ENCODE peak calls at places on chromosomes 11 and 22, in five cellular contexts. One of them, this sample, is unnamed.
A peak's percentile ranks its signal among the peaks of the same experiment; 100 is the strongest.

GRCh38 chr11:86288776-86289507 is 13.1 kb upstream of the HIKESHI start:
- DNase-seq in HuH-7: no peak
- DNase-seq in sigmoid colon: no peak
- DNase-seq in activated gamma-delta T cell: no peak
- DNase-seq in skeletal muscle cell: no peak
- DNase-seq in this sample: no peak

GRCh38 chr11:74321487-74322188 is 10.2 kb upstream of the P4HA3 start:
- DNase-seq in HuH-7: peak; percentile 31
- DNase-seq in sigmoid colon: no peak
- DNase-seq in activated gamma-delta T cell: no peak
- DNase-seq in skeletal muscle cell: no peak
- DNase-seq in this sample: no peak

GRCh38 chr11:44708063-44708462 is 18.7 kb upstream of the TSPAN18 start:
- DNase-seq in HuH-7: no peak
- DNase-seq in sigmoid colon: no peak
- DNase-seq in activated gamma-delta T cell: no peak
- DNase-seq in skeletal muscle cell: no peak
- DNase-seq in this sample: no peak

GRCh38 chr11:128116447-128117240 is 470.7 kb downstream of the ETS1 start:
- DNase-seq in HuH-7: no peak
- DNase-seq in sigmoid colon: no peak
- DNase-seq in activated gamma-delta T cell: no peak
- DNase-seq in skeletal muscle cell: peak; percentile 29
- DNase-seq in this sample: no peak

GRCh38 chr22:29343313-29343805 is 27.9 kb upstream of the RASL10A start:
- DNase-seq in HuH-7: no peak
- DNase-seq in sigmoid colon: peak; percentile 78
- DNase-seq in activated gamma-delta T cell: no peak
- DNase-seq in skeletal muscle cell: no peak
- DNase-seq in this sample: peak; percentile 85

GRCh38 chr11:36412781-36413383 is 97.2 kb downstream of the TRAF6 start:
- DNase-seq in HuH-7: no peak
- DNase-seq in sigmoid colon: no peak
- DNase-seq in activated gamma-delta T cell: no peak
- DNase-seq in skeletal muscle cell: peak; percentile 26
- DNase-seq in this sample: no peak

GRCh38 chr11:6362185-6362867 is 27.9 kb upstream of the SMPD1 start:
- DNase-seq in HuH-7: no peak
- DNase-seq in sigmoid colon: no peak
- DNase-seq in activated gamma-delta T cell: no peak
- DNase-seq in skeletal muscle cell: no peak
- DNase-seq in this sample: peak; percentile 66

GRCh38 chr11:13126430-13126829 is 117.3 kb downstream of the RASSF10 start:
- DNase-seq in HuH-7: no peak
- DNase-seq in sigmoid colon: no peak
- DNase-seq in activated gamma-delta T cell: no peak
- DNase-seq in skeletal muscle cell: peak; percentile 69
- DNase-seq in this sample: no peak

GRCh38 chr11:117597083-117597482 is 199.9 kb downstream of the DSCAML1 start:
- DNase-seq in HuH-7: peak; percentile 41
- DNase-seq in sigmoid colon: peak; percentile 26
- DNase-seq in activated gamma-delta T cell: no peak
- DNase-seq in skeletal muscle cell: no peak
- DNase-seq in this sample: peak; percentile 75

GRCh38 chr22:50630376-50630775 is 2.4 kb upstream of the ARSA start:
- DNase-seq in HuH-7: no peak
- DNase-seq in sigmoid colon: no peak
- DNase-seq in activated gamma-delta T cell: no peak
- DNase-seq in skeletal muscle cell: no peak
- DNase-seq in this sample: no peak

GRCh38 chr11:125481531-125481930 is 14.5 kb downstream of the FEZ1 start:
- DNase-seq in HuH-7: no peak
- DNase-seq in sigmoid colon: no peak
- DNase-seq in activated gamma-delta T cell: no peak
- DNase-seq in skeletal muscle cell: no peak
- DNase-seq in this sample: no peak

GRCh38 chr11:217704-218103 is 10.2 kb downstream of the RIC8A start:
- DNase-seq in HuH-7: no peak
- DNase-seq in sigmoid colon: peak; percentile 20
- DNase-seq in activated gamma-delta T cell: no peak
- DNase-seq in skeletal muscle cell: no peak
- DNase-seq in this sample: no peak

GRCh38 chr11:102172127-102172848 is 62.0 kb downstream of the YAP1 start:
- DNase-seq in HuH-7: no peak
- DNase-seq in sigmoid colon: no peak
- DNase-seq in activated gamma-delta T cell: no peak
- DNase-seq in skeletal muscle cell: no peak
- DNase-seq in this sample: no peak

GRCh38 chr11:38169286-38169685 is 1571.2 kb upstream of the RAG2 start:
- DNase-seq in HuH-7: no peak
- DNase-seq in sigmoid colon: no peak
- DNase-seq in activated gamma-delta T cell: no peak
- DNase-seq in skeletal muscle cell: peak; percentile 2
- DNase-seq in this sample: no peak

GRCh38 chr11:2769779-2770555 is 70.2 kb upstream of the KCNQ1OT1 start:
- DNase-seq in HuH-7: no peak
- DNase-seq in sigmoid colon: peak; percentile 54
- DNase-seq in activated gamma-delta T cell: no peak
- DNase-seq in skeletal muscle cell: no peak
- DNase-seq in this sample: peak; percentile 56

GRCh38 chr22:48974443-48975251 is 853.0 kb downstream of the BRD1 start:
- DNase-seq in HuH-7: no peak
- DNase-seq in sigmoid colon: no peak
- DNase-seq in activated gamma-delta T cell: no peak
- DNase-seq in skeletal muscle cell: no peak
- DNase-seq in this sample: no peak

GRCh38 chr11:113888848-113889247 is 13.5 kb upstream of the USP28 start:
- DNase-seq in HuH-7: no peak
- DNase-seq in sigmoid colon: no peak
- DNase-seq in activated gamma-delta T cell: no peak
- DNase-seq in skeletal muscle cell: no peak
- DNase-seq in this sample: no peak

GRCh38 chr11:133157180-133157579 is 375.1 kb downstream of the OPCML start:
- DNase-seq in HuH-7: no peak
- DNase-seq in sigmoid colon: no peak
- DNase-seq in activated gamma-delta T cell: no peak
- DNase-seq in skeletal muscle cell: no peak
- DNase-seq in this sample: no peak